ENCODE peak calls at places on chromosomes 12 and 14, in seven cellular contexts. J, I, D, C, U, Q and K are unnamed samples.
A peak's percentile ranks its signal among the peaks of the same experiment; 100 is the strongest.

GRCh38 chr12:105876426-105876927 is 262.3 kb downstream of the NUAK1 start:
- DNase-seq in J (peak; percentile 22), I (no peak), D (no peak), C (no peak), U (no peak), Q (no peak), K (no peak)

GRCh38 chr14:69351385-69351784 is 46.7 kb downstream of the ERH start:
- DNase-seq in J (no peak), I (no peak), D (no peak), C (no peak), U (no peak), Q (no peak), K (no peak)

GRCh38 chr14:54783660-54784015 is 119.0 kb downstream of the GCH1 start:
- DNase-seq in J (no peak), I (no peak), D (no peak), C (no peak), U (no peak), Q (no peak), K (no peak)

GRCh38 chr12:131901431-131902331 is 7.3 kb downstream of the ULK1 start:
- DNase-seq in J (no peak), I (no peak), D (no peak), C (no peak), U (no peak), Q (no peak), K (no peak)

GRCh38 chr12:43241971-43242370 is 310.0 kb downstream of the ADAMTS20 start:
- DNase-seq in J (no peak), I (peak; percentile 39), D (no peak), C (no peak), U (no peak), Q (no peak), K (no peak)

GRCh38 chr14:24249230-24250021 is 7.0 kb upstream of the TINF2 start:
- DNase-seq in J (no peak), I (no peak), D (no peak), C (no peak), U (no peak), Q (peak; percentile 17), K (no peak)

GRCh38 chr12:90250766-90251165 is 542.1 kb upstream of the ATP2B1 start:
- DNase-seq in J (no peak), I (peak; percentile 58), D (no peak), C (no peak), U (no peak), Q (no peak), K (no peak)

GRCh38 chr12:94832780-94833760 is 170.4 kb downstream of the NDUFA12 start:
- DNase-seq in J (peak; percentile 83), I (peak; percentile 64), D (peak; percentile 76), C (peak; percentile 84), U (no peak), Q (no peak), K (no peak)

GRCh38 chr12:118103231-118103600 is 595 bp downstream of the VSIG10 start:
- DNase-seq in J (peak; percentile 63), I (no peak), D (peak; percentile 60), C (peak; percentile 20), U (peak; percentile 23), Q (no peak), K (no peak)

GRCh38 chr12:54374555-54375257 is 9.8 kb downstream of the ZNF385A start:
- DNase-seq in J (peak; percentile 61), I (no peak), D (no peak), C (no peak), U (no peak), Q (no peak), K (no peak)

GRCh38 chr12:114817491-114818440 is 133.8 kb upstream of the TBX3 start:
- DNase-seq in J (no peak), I (no peak), D (no peak), C (no peak), U (no peak), Q (no peak), K (no peak)

GRCh38 chr12:110940933-110941332 is 20.6 kb upstream of the MYL2 start:
- DNase-seq in J (peak; percentile 27), I (no peak), D (peak; percentile 43), C (no peak), U (no peak), Q (no peak), K (no peak)

GRCh38 chr12:56839489-56840442 is 76.6 kb downstream of the HSD17B6 start:
- DNase-seq in J (peak; percentile 43), I (peak; percentile 21), D (peak; percentile 83), C (no peak), U (peak; percentile 56), Q (no peak), K (no peak)